ENCODE peak calls at places on chromosomes 5 and 9, in six cellular contexts. One of them, this sample, is unnamed.

GRCh38 chr5:157312492-157312891 is 46.6 kb downstream of the CYFIP2 start:
- DNase-seq in neuronal stem cell: peak
- DNase-seq in H9: peak
- DNase-seq in IMR-90: peak
- DNase-seq in mesendoderm: peak
- DNase-seq in H1: no peak
- DNase-seq in this sample: peak

GRCh38 chr9:92180669-92181181 is 65.5 kb upstream of the SPTLC1 start:
- DNase-seq in neuronal stem cell: no peak
- DNase-seq in H9: no peak
- DNase-seq in IMR-90: peak
- DNase-seq in mesendoderm: peak
- DNase-seq in H1: no peak
- DNase-seq in this sample: peak

GRCh38 chr5:136285501-136285900 is 79.8 kb downstream of the TRPC7 start:
- DNase-seq in neuronal stem cell: no peak
- DNase-seq in H9: no peak
- DNase-seq in IMR-90: peak
- DNase-seq in mesendoderm: no peak
- DNase-seq in H1: no peak
- DNase-seq in this sample: peak

GRCh38 chr5:77390795-77391194 is 101.3 kb downstream of the WDR41 start:
- DNase-seq in neuronal stem cell: no peak
- DNase-seq in H9: no peak
- DNase-seq in IMR-90: peak
- DNase-seq in mesendoderm: no peak
- DNase-seq in H1: no peak
- DNase-seq in this sample: no peak

GRCh38 chr5:102787134-102787533 is 32.0 kb downstream of the PAM start:
- DNase-seq in neuronal stem cell: no peak
- DNase-seq in H9: no peak
- DNase-seq in IMR-90: no peak
- DNase-seq in mesendoderm: no peak
- DNase-seq in H1: no peak
- DNase-seq in this sample: no peak

GRCh38 chr5:6581559-6582426 is 51.1 kb downstream of the NSUN2 start:
- DNase-seq in neuronal stem cell: no peak
- DNase-seq in H9: no peak
- DNase-seq in IMR-90: no peak
- DNase-seq in mesendoderm: no peak
- DNase-seq in H1: no peak
- DNase-seq in this sample: no peak

GRCh38 chr5:141934099-141934844 is 10.6 kb downstream of the DELE1 start:
- DNase-seq in neuronal stem cell: no peak
- DNase-seq in H9: no peak
- DNase-seq in IMR-90: peak
- DNase-seq in mesendoderm: no peak
- DNase-seq in H1: no peak
- DNase-seq in this sample: no peak

GRCh38 chr5:33891731-33892418 is at the start of gene ADAMTS12:
- DNase-seq in neuronal stem cell: peak
- DNase-seq in H9: peak
- DNase-seq in IMR-90: peak
- DNase-seq in mesendoderm: peak
- DNase-seq in H1: no peak
- DNase-seq in this sample: peak

GRCh38 chr5:96288845-96289185 is 144.2 kb downstream of the PCSK1 start:
- DNase-seq in neuronal stem cell: no peak
- DNase-seq in H9: no peak
- DNase-seq in IMR-90: peak
- DNase-seq in mesendoderm: no peak
- DNase-seq in H1: no peak
- DNase-seq in this sample: peak

GRCh38 chr5:155883966-155884555 is 442.9 kb upstream of the SGCD start:
- DNase-seq in neuronal stem cell: peak
- DNase-seq in H9: no peak
- DNase-seq in IMR-90: peak
- DNase-seq in mesendoderm: peak
- DNase-seq in H1: no peak
- DNase-seq in this sample: no peak

GRCh38 chr9:82810902-82811301 is 252.0 kb downstream of the RASEF start:
- DNase-seq in neuronal stem cell: no peak
- DNase-seq in H9: peak
- DNase-seq in IMR-90: peak
- DNase-seq in mesendoderm: peak
- DNase-seq in H1: peak
- DNase-seq in this sample: peak

GRCh38 chr5:17238521-17239041 is 21.1 kb downstream of the BASP1 start:
- DNase-seq in neuronal stem cell: no peak
- DNase-seq in H9: no peak
- DNase-seq in IMR-90: peak
- DNase-seq in mesendoderm: no peak
- DNase-seq in H1: no peak
- DNase-seq in this sample: peak

GRCh38 chr5:72673180-72673579 is 143.3 kb upstream of the TNPO1 start:
- DNase-seq in neuronal stem cell: no peak
- DNase-seq in H9: no peak
- DNase-seq in IMR-90: no peak
- DNase-seq in mesendoderm: no peak
- DNase-seq in H1: no peak
- DNase-seq in this sample: no peak

GRCh38 chr5:81768960-81769452 is 18.1 kb upstream of the SSBP2 start:
- DNase-seq in neuronal stem cell: no peak
- DNase-seq in H9: no peak
- DNase-seq in IMR-90: peak
- DNase-seq in mesendoderm: no peak
- DNase-seq in H1: no peak
- DNase-seq in this sample: peak

GRCh38 chr5:6774673-6775327 is 61.6 kb downstream of the TENT4A start:
- DNase-seq in neuronal stem cell: no peak
- DNase-seq in H9: no peak
- DNase-seq in IMR-90: no peak
- DNase-seq in mesendoderm: no peak
- DNase-seq in H1: no peak
- DNase-seq in this sample: no peak

GRCh38 chr5:39195198-39195826 is 24.1 kb downstream of the FYB1 start:
- DNase-seq in neuronal stem cell: no peak
- DNase-seq in H9: no peak
- DNase-seq in IMR-90: no peak
- DNase-seq in mesendoderm: no peak
- DNase-seq in H1: no peak
- DNase-seq in this sample: no peak

GRCh38 chr9:1328341-1328740 is 278.2 kb downstream of the DMRT2 start:
- DNase-seq in neuronal stem cell: no peak
- DNase-seq in H9: no peak
- DNase-seq in IMR-90: no peak
- DNase-seq in mesendoderm: no peak
- DNase-seq in H1: no peak
- DNase-seq in this sample: no peak

GRCh38 chr5:137310051-137310730 is 188.9 kb downstream of the SPOCK1 start:
- DNase-seq in neuronal stem cell: no peak
- DNase-seq in H9: no peak
- DNase-seq in IMR-90: peak
- DNase-seq in mesendoderm: peak
- DNase-seq in H1: no peak
- DNase-seq in this sample: peak

DNA sequence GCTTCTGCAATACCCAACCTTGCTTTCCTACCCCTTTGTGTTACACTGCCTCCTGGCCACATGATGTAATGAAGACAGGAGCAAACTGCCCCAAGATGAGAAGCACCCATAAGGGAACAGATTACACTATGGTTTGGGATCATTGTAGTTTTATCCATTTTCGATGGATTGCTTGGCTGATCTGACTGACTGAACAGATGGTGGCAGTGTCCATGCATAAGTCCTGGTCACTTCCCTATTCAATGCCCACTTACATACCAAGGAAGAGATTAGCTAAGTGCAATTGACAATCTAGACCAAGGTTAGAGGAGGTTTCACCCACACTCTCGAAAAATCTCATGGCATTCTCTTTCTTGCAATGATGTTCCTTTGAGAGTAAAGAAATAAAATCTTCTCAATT is 319.9 kb downstream of the RAB3C start:
- DNase-seq in neuronal stem cell: no peak
- DNase-seq in H9: no peak
- DNase-seq in IMR-90: no peak
- DNase-seq in mesendoderm: no peak
- DNase-seq in H1: no peak
- DNase-seq in this sample: no peak
- H2BK15ac ChIP-seq in neuronal stem cell: no peak
- H2BK15ac ChIP-seq in H9: no peak
- H2BK15ac ChIP-seq in IMR-90: no peak
- H2BK15ac ChIP-seq in mesendoderm: no peak
- H2BK15ac ChIP-seq in H1: no peak
- H2BK15ac ChIP-seq in this sample: no peak

GRCh38 chr9:87765521-87765920 is 39.6 kb downstream of the CTSL start:
- DNase-seq in neuronal stem cell: no peak
- DNase-seq in H9: no peak
- DNase-seq in IMR-90: no peak
- DNase-seq in mesendoderm: no peak
- DNase-seq in H1: no peak
- DNase-seq in this sample: no peak

GRCh38 chr9:87770616-87771015 is 44.7 kb downstream of the CTSL start:
- DNase-seq in neuronal stem cell: no peak
- DNase-seq in H9: no peak
- DNase-seq in IMR-90: no peak
- DNase-seq in mesendoderm: no peak
- DNase-seq in H1: no peak
- DNase-seq in this sample: no peak

GRCh38 chr9:87766697-87767096 is 40.8 kb downstream of the CTSL start:
- DNase-seq in neuronal stem cell: no peak
- DNase-seq in H9: peak
- DNase-seq in IMR-90: no peak
- DNase-seq in mesendoderm: peak
- DNase-seq in H1: no peak
- DNase-seq in this sample: no peak

GRCh38 chr9:87776481-87777373 is 50.8 kb downstream of the CTSL start:
- DNase-seq in neuronal stem cell: no peak
- DNase-seq in H9: no peak
- DNase-seq in IMR-90: no peak
- DNase-seq in mesendoderm: no peak
- DNase-seq in H1: no peak
- DNase-seq in this sample: no peak

GRCh38 chr9:87771251-87772006 is 45.5 kb downstream of the CTSL start:
- DNase-seq in neuronal stem cell: peak
- DNase-seq in H9: peak
- DNase-seq in IMR-90: no peak
- DNase-seq in mesendoderm: peak
- DNase-seq in H1: peak
- DNase-seq in this sample: no peak
- H2BK15ac ChIP-seq in neuronal stem cell: peak
- H2BK15ac ChIP-seq in H9: no peak
- H2BK15ac ChIP-seq in IMR-90: no peak
- H2BK15ac ChIP-seq in mesendoderm: no peak
- H2BK15ac ChIP-seq in H1: peak
- H2BK15ac ChIP-seq in this sample: no peak

DNA sequence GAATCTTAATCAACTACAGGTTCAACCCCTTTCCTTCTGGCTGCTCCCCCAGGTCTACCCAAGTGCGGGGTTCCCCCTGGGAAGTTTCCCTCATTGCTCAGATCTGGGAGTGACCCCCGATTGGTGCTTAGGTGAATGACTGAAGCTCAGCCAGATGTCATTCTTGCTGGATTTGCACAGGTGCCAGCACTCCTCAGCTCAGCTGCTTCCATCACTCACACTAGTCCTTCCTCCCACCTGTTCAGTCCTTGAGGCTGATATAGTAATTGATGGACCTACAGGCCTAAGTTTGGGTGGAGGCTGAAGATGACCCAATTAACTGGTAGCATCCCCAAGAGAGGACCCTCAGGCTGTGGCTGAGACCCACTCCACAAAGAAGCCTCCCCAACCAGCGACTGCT is 32.9 kb downstream of the PRLR start:
- DNase-seq in neuronal stem cell: no peak
- DNase-seq in H9: no peak
- DNase-seq in IMR-90: no peak
- DNase-seq in mesendoderm: no peak
- DNase-seq in H1: no peak
- DNase-seq in this sample: no peak
- H2BK15ac ChIP-seq in neuronal stem cell: no peak
- H2BK15ac ChIP-seq in H9: no peak
- H2BK15ac ChIP-seq in IMR-90: no peak
- H2BK15ac ChIP-seq in mesendoderm: no peak
- H2BK15ac ChIP-seq in H1: no peak
- H2BK15ac ChIP-seq in this sample: no peak

GRCh38 chr5:763998-764781 is 20.3 kb downstream of the ZDHHC11B start:
- DNase-seq in neuronal stem cell: no peak
- DNase-seq in H9: no peak
- DNase-seq in IMR-90: no peak
- DNase-seq in mesendoderm: no peak
- DNase-seq in H1: no peak
- DNase-seq in this sample: no peak

GRCh38 chr5:761206-761771 is 23.2 kb downstream of the ZDHHC11B start:
- DNase-seq in neuronal stem cell: no peak
- DNase-seq in H9: no peak
- DNase-seq in IMR-90: no peak
- DNase-seq in mesendoderm: no peak
- DNase-seq in H1: no peak
- DNase-seq in this sample: no peak

GRCh38 chr5:760363-761205 is 23.9 kb downstream of the ZDHHC11B start:
- DNase-seq in neuronal stem cell: no peak
- DNase-seq in H9: peak
- DNase-seq in IMR-90: no peak
- DNase-seq in mesendoderm: no peak
- DNase-seq in H1: no peak
- DNase-seq in this sample: no peak

GRCh38 chr5:763397-763796 is 21.1 kb downstream of the ZDHHC11B start:
- DNase-seq in neuronal stem cell: no peak
- DNase-seq in H9: no peak
- DNase-seq in IMR-90: no peak
- DNase-seq in mesendoderm: no peak
- DNase-seq in H1: no peak
- DNase-seq in this sample: no peak

GRCh38 chr5:761854-762685 is 22.5 kb downstream of the ZDHHC11B start:
- DNase-seq in neuronal stem cell: no peak
- DNase-seq in H9: peak
- DNase-seq in IMR-90: no peak
- DNase-seq in mesendoderm: no peak
- DNase-seq in H1: no peak
- DNase-seq in this sample: no peak
- H2BK15ac ChIP-seq in neuronal stem cell: peak
- H2BK15ac ChIP-seq in H9: no peak
- H2BK15ac ChIP-seq in IMR-90: no peak
- H2BK15ac ChIP-seq in mesendoderm: no peak
- H2BK15ac ChIP-seq in H1: no peak
- H2BK15ac ChIP-seq in this sample: no peak

GRCh38 chr9:34378376-34379060 is 1.8 kb upstream of the MYORG start:
- DNase-seq in neuronal stem cell: no peak
- DNase-seq in H9: no peak
- DNase-seq in IMR-90: no peak
- DNase-seq in mesendoderm: no peak
- DNase-seq in H1: no peak
- DNase-seq in this sample: no peak
- H2BK15ac ChIP-seq in neuronal stem cell: no peak
- H2BK15ac ChIP-seq in H9: no peak
- H2BK15ac ChIP-seq in IMR-90: no peak
- H2BK15ac ChIP-seq in mesendoderm: no peak
- H2BK15ac ChIP-seq in H1: no peak
- H2BK15ac ChIP-seq in this sample: no peak

GRCh38 chr5:14164764-14165163 is 21.6 kb downstream of the TRIO start:
- DNase-seq in neuronal stem cell: no peak
- DNase-seq in H9: no peak
- DNase-seq in IMR-90: no peak
- DNase-seq in mesendoderm: no peak
- DNase-seq in H1: no peak
- DNase-seq in this sample: no peak
- H2BK15ac ChIP-seq in neuronal stem cell: no peak
- H2BK15ac ChIP-seq in H9: no peak
- H2BK15ac ChIP-seq in IMR-90: peak
- H2BK15ac ChIP-seq in mesendoderm: no peak
- H2BK15ac ChIP-seq in H1: no peak
- H2BK15ac ChIP-seq in this sample: no peak